ENCODE peak calls at places on chromosomes 3 and 15, in five cellular contexts. G, W, E, I and U are unnamed samples.
A peak's percentile ranks its signal among the peaks of the same experiment; 100 is the strongest.

GRCh38 chr15:29914441-29915053 is 92.3 kb upstream of the TJP1 start:
- DNase-seq in G (no peak), W (no peak), E (no peak), I (no peak), U (no peak)

GRCh38 chr3:4417449-4417848 is 49.6 kb downstream of the SUMF1 start:
- DNase-seq in G (no peak), W (peak; percentile 70), E (no peak), I (no peak), U (no peak)

GRCh38 chr3:39099738-39100499 is 7.5 kb downstream of the GORASP1 start:
- DNase-seq in G (no peak), W (no peak), E (no peak), I (no peak), U (no peak)

GRCh38 chr15:78072080-78072892 is 5.2 kb downstream of the TBC1D2B start:
- DNase-seq in G (no peak), W (peak; percentile 93), E (no peak), I (peak; percentile 58), U (peak; percentile 81)

GRCh38 chr15:82064824-82065223 is 19.0 kb upstream of the MEX3B start:
- DNase-seq in G (no peak), W (peak; percentile 47), E (no peak), I (no peak), U (no peak)

GRCh38 chr3:42148982-42149432 is 57.9 kb downstream of the TRAK1 start:
- DNase-seq in G (peak; percentile 50), W (peak; percentile 87), E (no peak), I (peak; percentile 47), U (peak; percentile 87)

GRCh38 chr3:25901796-25902195 is 111.9 kb downstream of the OXSM start:
- DNase-seq in G (no peak), W (no peak), E (no peak), I (no peak), U (no peak)

GRCh38 chr15:89002281-89002761 is 85.9 kb upstream of the ABHD2 start:
- DNase-seq in G (no peak), W (peak; percentile 67), E (no peak), I (no peak), U (no peak)

GRCh38 chr15:71658827-71659729 is 151.3 kb upstream of the NR2E3 start:
- DNase-seq in G (no peak), W (no peak), E (no peak), I (no peak), U (no peak)

GRCh38 chr3:48110463-48110862 is 77.8 kb downstream of the CDC25A start:
- DNase-seq in G (no peak), W (no peak), E (no peak), I (no peak), U (no peak)

GRCh38 chr15:31004220-31004733 is 12.8 kb upstream of the MTMR10 start:
- DNase-seq in G (no peak), W (no peak), E (no peak), I (no peak), U (no peak)

GRCh38 chr15:94691169-94691568 is 459.8 kb downstream of the MCTP2 start:
- DNase-seq in G (no peak), W (no peak), E (no peak), I (no peak), U (no peak)

GRCh38 chr3:117756580-117756979 is 1047.0 kb downstream of the TUSC7 start:
- DNase-seq in G (no peak), W (no peak), E (no peak), I (no peak), U (no peak)

GRCh38 chr15:45618813-45619212 is 16.0 kb upstream of the SQOR start:
- DNase-seq in G (no peak), W (no peak), E (no peak), I (no peak), U (no peak)

GRCh38 chr3:197599089-197599765 is 43.5 kb upstream of the BDH1 start:
- DNase-seq in G (peak; percentile 79), W (peak; percentile 88), E (no peak), I (peak; percentile 77), U (peak; percentile 86)

GRCh38 chr3:30550246-30550645 is 56.2 kb upstream of the TGFBR2 start:
- DNase-seq in G (no peak), W (peak; percentile 56), E (no peak), I (no peak), U (no peak)

GRCh38 chr3:62559831-62560445 is 186.6 kb upstream of the FEZF2 start:
- DNase-seq in G (no peak), W (peak; percentile 71), E (no peak), I (no peak), U (no peak)
- TF ChIP-seq CTCF in G (peak; percentile 71), W (peak; percentile 74), E (no peak), I (peak; percentile 56), U (no peak)

GRCh38 chr15:86139828-86140227 is 60.2 kb downstream of the AGBL1 start:
- DNase-seq in G (peak; percentile 5), W (no peak), E (no peak), I (no peak), U (no peak)
- TF ChIP-seq CTCF in G (peak; percentile 53), W (peak; percentile 1), E (no peak), I (no peak), U (no peak)

GRCh38 chr3:185309309-185309708 is 53.6 kb upstream of the MAP3K13 start:
- DNase-seq in G (no peak), W (no peak), E (no peak), I (no peak), U (no peak)

GRCh38 chr3:185306847-185307246 is 53.0 kb upstream of the EHHADH start:
- DNase-seq in G (no peak), W (no peak), E (no peak), I (no peak), U (no peak)

GRCh38 chr3:185312006-185312405 is 50.9 kb upstream of the MAP3K13 start:
- DNase-seq in G (no peak), W (no peak), E (no peak), I (no peak), U (no peak)

GRCh38 chr3:185309795-185310194 is 53.1 kb upstream of the MAP3K13 start:
- DNase-seq in G (no peak), W (no peak), E (no peak), I (no peak), U (no peak)

DNA sequence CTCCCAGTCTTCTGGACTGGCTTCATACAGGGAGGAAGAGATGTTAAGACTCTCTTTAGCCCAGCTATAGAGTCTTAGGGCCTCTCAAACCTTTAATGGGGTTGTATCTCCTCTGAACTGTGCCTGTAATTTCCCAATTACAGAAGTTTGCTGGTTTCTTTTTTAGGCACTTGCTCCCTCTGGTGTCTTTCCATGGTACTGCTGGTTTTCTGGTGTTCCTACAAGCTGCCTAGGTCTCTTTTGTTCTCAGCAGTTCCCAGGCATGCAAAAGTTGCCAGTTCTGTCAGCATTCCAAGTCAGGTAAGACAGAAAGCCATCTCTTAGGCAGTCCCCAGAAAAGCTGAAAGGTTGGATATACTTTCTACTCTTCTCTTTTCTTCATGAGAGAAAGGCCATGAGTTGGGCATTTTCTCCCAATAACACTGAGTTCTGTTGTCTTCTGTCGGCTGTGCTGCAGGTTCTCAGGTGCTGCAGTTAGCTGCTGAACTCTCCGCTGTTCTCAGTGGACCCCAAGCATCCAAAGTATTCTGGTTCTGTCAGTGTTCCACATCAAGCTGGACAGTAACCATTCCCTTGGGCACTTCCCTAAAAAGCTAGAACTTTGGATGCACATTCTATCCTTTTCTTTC is 54.4 kb upstream of the EHHADH start:
- DNase-seq in G (peak; percentile 77), W (peak; percentile 85), E (no peak), I (peak; percentile 63), U (no peak)
- TF ChIP-seq CTCF in G (peak; percentile 76), W (peak; percentile 91), E (no peak), I (peak; percentile 82), U (peak; percentile 46)

GRCh38 chr15:68631621-68632051 is 52.8 kb downstream of the CORO2B start:
- DNase-seq in G (no peak), W (no peak), E (no peak), I (no peak), U (no peak)
- TF ChIP-seq CTCF in G (no peak), W (no peak), E (no peak), I (no peak), U (no peak)

GRCh38 chr3:138329984-138330293 is 288 bp upstream of the NME9 start:
- DNase-seq in G (no peak), W (no peak), E (no peak), I (no peak), U (no peak)

GRCh38 chr3:138332472-138333073 is 2.9 kb upstream of the NME9 start:
- DNase-seq in G (no peak), W (peak; percentile 70), E (no peak), I (no peak), U (no peak)

GRCh38 chr3:138329127-138329983 is at the start of gene NME9:
- DNase-seq in G (peak; percentile 91), W (peak; percentile 86), E (peak; percentile 91), I (peak; percentile 93), U (peak; percentile 93)

GRCh38 chr3:138328341-138328740 is 1.3 kb downstream of the NME9 start:
- DNase-seq in G (no peak), W (peak; percentile 47), E (no peak), I (no peak), U (no peak)

DNA sequence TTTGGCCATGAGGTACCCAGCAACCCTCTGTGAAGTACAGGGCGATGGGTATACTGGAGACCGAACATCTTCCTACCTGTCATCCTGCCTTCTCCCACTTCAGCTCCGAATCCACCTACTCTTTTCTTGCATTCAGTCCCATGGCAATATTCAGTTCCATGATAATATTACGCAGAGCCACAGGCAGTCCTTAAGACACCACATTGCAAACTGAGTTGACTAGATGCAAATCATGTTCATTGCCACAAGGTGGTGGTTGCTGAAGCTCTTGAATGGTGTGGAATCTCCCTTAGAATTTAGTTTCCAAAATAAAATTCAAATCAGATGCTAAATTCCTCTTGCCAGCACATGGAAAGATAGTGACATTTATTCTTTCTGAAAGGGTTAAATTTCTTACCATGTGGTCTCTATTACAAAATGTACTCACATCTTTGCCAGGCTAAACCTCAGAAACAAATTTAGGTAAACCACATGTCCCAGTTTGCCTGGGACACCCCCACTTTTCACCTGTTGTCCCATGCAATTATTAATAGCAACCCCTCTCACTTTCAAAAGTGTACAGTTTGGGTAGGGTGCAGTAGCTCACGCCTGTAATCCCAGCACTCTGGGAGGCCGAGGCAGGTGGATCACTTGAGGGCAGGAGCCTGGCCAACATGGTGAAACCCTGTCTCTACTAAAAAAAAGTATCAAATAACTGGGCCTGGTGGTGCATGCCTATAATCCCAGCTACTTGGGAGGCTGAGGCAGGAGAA is 1.7 kb upstream of the NME9 start:
- DNase-seq in G (no peak), W (peak; percentile 34), E (no peak), I (no peak), U (no peak)
- TF ChIP-seq CTCF in G (peak; percentile 36), W (peak; percentile 32), E (no peak), I (no peak), U (no peak)

GRCh38 chr3:46496745-46497555 is 826 bp upstream of the RTP3 start:
- DNase-seq in G (no peak), W (peak; percentile 23), E (no peak), I (no peak), U (no peak)
- TF ChIP-seq CTCF in G (peak; percentile 35), W (peak; percentile 44), E (no peak), I (no peak), U (no peak)

DNA sequence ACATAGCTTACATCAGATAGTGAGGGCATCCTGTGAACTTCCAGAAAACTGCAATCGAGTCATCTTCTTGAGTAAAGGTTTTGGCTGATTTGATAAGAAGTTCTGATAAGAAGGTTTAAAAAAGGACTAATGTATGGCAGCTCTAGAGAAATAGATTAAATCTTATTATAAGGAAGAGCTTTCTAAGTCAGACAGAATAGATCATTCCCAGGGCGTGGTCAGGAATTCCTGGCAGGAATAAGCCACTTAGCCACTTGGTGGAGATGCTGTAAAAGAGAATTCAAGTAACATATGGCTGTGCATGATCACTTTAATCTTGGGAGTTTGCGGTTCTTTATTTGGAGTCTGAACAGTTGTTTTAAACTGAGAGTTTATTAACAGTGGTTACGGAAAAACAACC is 17.4 kb downstream of the PGBD4 start:
- DNase-seq in G (no peak), W (peak; percentile 4), E (no peak), I (no peak), U (no peak)
- TF ChIP-seq CTCF in G (no peak), W (no peak), E (no peak), I (no peak), U (no peak)